ENCODE peak calls at places on chromosomes 1 and 21, in seven cellular contexts. H is GM23338, Q is HCT116, I is GM23248, V is MM.1S, S is PC-9, Z is PC-3. A is an unnamed sample.

GRCh38 chr1:89633745-89634625 is 1.1 kb downstream of the LRRC8C start:
- DNase-seq in Z (peak; percentile 22), H (peak; percentile 56), Q (no peak), S (no peak), I (peak; percentile 57), V (peak; percentile 59), A (peak; percentile 25)

GRCh38 chr21:34595457-34595856 is 19.5 kb downstream of the RCAN1 start:
- DNase-seq in I (no peak), H (no peak), V (no peak), Z (no peak), Q (no peak), S (peak; percentile 78), A (peak; percentile 59)

GRCh38 chr1:229582011-229582694 is 23.6 kb upstream of the ABCB10 start:
- DNase-seq in Q (no peak), S (no peak), H (no peak), Z (no peak), I (peak; percentile 2), V (no peak), A (no peak)

GRCh38 chr1:62209931-62210595 is 15.4 kb downstream of the L1TD1 start:
- DNase-seq in H (no peak), I (peak; percentile 58), Q (no peak), S (peak; percentile 78), Z (peak; percentile 75), V (no peak), A (no peak)

GRCh38 chr1:155177918-155178281 is 4.3 kb downstream of the TRIM46 start:
- DNase-seq in V (no peak), Q (no peak), I (no peak), Z (no peak), H (no peak), S (no peak), A (no peak)

GRCh38 chr1:31354266-31354665 is 18.6 kb downstream of the FABP3 start:
- DNase-seq in H (no peak), Q (no peak), S (no peak), Z (no peak), V (no peak), I (peak; percentile 29), A (no peak)

GRCh38 chr1:215672482-215672881 is 105.4 kb downstream of the KCTD3 start:
- DNase-seq in Z (no peak), V (no peak), H (no peak), S (no peak), Q (no peak), I (peak; percentile 21), A (no peak)

GRCh38 chr1:185096531-185096930 is 51.2 kb downstream of the RNF2 start:
- DNase-seq in Q (no peak), V (no peak), S (no peak), I (peak; percentile 19), H (no peak), Z (peak; percentile 41), A (no peak)

GRCh38 chr1:7448986-7449385 is 322.1 kb upstream of the VAMP3 start:
- DNase-seq in Q (no peak), H (no peak), V (no peak), S (no peak), I (no peak), Z (no peak), A (no peak)

GRCh38 chr1:219041819-219042218 is 131.9 kb upstream of the LYPLAL1 start:
- DNase-seq in S (no peak), Q (no peak), H (no peak), V (no peak), I (no peak), Z (no peak), A (no peak)

GRCh38 chr1:217029311-217030157 is 306.3 kb upstream of the ESRRG start:
- DNase-seq in Z (peak; percentile 99), I (peak; percentile 75), V (no peak), S (peak; percentile 91), Q (no peak), H (no peak), A (peak; percentile 71)

GRCh38 chr1:26848947-26849774 is 13.8 kb upstream of the SFN start:
- DNase-seq in S (peak; percentile 97), Z (peak; percentile 95), Q (peak; percentile 79), I (peak; percentile 98), H (no peak), V (no peak), A (peak; percentile 68)

GRCh38 chr1:234724517-234725176 is 114.7 kb upstream of the IRF2BP2 start:
- DNase-seq in H (no peak), Z (no peak), I (no peak), V (no peak), Q (peak; percentile 12), S (no peak), A (no peak)

GRCh38 chr1:207805841-207806421 is 54.1 kb downstream of the CD46 start:
- DNase-seq in S (no peak), V (peak; percentile 61), H (no peak), Q (no peak), I (peak; percentile 99), Z (peak; percentile 94), A (peak; percentile 55)

GRCh38 chr1:60898413-60898812 is 183.9 kb upstream of the NFIA start:
- DNase-seq in V (no peak), Z (no peak), S (no peak), Q (no peak), H (no peak), I (no peak), A (peak; percentile 39)

GRCh38 chr1:185732941-185733340 is 1.2 kb upstream of the HMCN1 start:
- DNase-seq in Z (no peak), S (no peak), Q (no peak), H (peak; percentile 18), I (no peak), V (no peak), A (no peak)

GRCh38 chr1:29985376-29985945 is 737.9 kb downstream of the MATN1 start:
- DNase-seq in H (no peak), Z (no peak), Q (no peak), I (no peak), S (no peak), V (no peak), A (peak; percentile 46)

GRCh38 chr1:37667023-37667769 is 25.1 kb upstream of the CDCA8 start:
- DNase-seq in Z (no peak), I (peak; percentile 38), H (peak; percentile 43), V (no peak), S (no peak), Q (no peak), A (no peak)

DNA sequence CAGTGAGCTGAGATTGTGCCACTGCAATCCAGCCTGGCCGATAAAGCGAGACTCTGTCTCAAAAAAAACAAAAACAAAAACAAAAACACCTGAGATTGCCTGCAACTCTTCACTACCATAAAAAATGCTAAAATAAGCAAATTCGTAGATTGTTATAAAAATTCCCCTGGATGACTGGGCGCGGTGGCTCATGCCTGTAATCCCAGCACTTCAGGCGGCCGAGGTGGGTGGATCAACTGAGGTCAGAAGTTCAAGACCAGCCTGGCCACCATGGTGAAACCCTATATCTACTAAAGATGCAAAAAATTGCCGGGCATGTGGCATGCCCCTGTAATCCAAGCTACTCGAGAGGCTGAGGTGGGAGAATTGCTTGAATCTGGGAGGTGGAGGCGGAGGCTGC is 10.7 kb downstream of the MED18 start:
- DNase-seq in H (no peak), S (no peak), Z (no peak), V (no peak), I (no peak), Q (no peak), A (no peak)
- H3K9me2 ChIP-seq in H (no peaks in the 10 kb centered on the region), S (no peaks in the 10 kb centered on the region), Z (no peaks in the 10 kb centered on the region), V (no peaks in the 10 kb centered on the region), I (no peaks in the 10 kb centered on the region), Q (no peaks in the 10 kb centered on the region), A (no peaks in the 10 kb centered on the region)

GRCh38 chr1:206117151-206117948 is at the start of gene AVPR1B:
- DNase-seq in I (peak; percentile 68), H (peak; percentile 80), Q (no peak), V (peak; percentile 80), Z (peak; percentile 41), S (no peak), A (peak; percentile 72)
- TF ChIP-seq EZH2 in I (no peak), H (no peak), Q (no peak), V (no peak), Z (peak; percentile 37), S (no peak), A (no peak)

GRCh38 chr1:158821723-158822122 is 9.4 kb upstream of the MNDA start:
- DNase-seq in S (no peak), V (no peak), Z (no peak), H (no peak), Q (no peak), I (no peak), A (no peak)

GRCh38 chr1:158814970-158815369 is 16.2 kb upstream of the MNDA start:
- DNase-seq in Q (no peak), Z (no peak), V (no peak), S (no peak), H (no peak), I (no peak), A (no peak)

GRCh38 chr1:158818991-158819405 is 12.2 kb upstream of the MNDA start:
- DNase-seq in S (no peak), Z (no peak), V (peak; percentile 22), Q (no peak), H (no peak), I (no peak), A (no peak)

GRCh38 chr1:158819461-158820443 is 11.4 kb upstream of the MNDA start:
- DNase-seq in V (peak; percentile 89), S (no peak), Q (no peak), Z (no peak), I (no peak), H (no peak), A (no peak)

DNA sequence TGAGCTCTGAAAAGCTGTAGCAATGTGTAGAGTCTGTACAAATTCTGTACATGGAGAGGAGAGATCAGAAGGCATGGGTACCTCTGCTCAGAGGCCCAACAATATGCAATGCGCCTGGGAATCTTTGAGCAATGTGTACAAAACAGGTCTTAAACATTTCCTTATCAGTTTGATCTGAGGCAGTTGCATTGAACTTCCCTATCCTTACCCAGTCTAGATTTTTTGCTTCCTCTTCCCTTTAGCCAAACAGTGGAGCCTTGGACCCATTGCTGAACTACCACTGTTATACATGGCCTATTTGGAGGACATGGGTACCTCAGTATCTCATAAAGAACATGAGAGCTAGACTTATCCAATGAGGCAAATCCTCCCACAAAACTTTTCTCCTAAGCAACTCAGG is 12.6 kb upstream of the MNDA start:
- DNase-seq in Z (no peak), V (no peak), Q (no peak), H (no peak), I (no peak), S (no peak), A (no peak)
- H2AFZ ChIP-seq in Z (no peak overlapping the region), V (peak overlapping the region; percentile 27), Q (no peak overlapping the region), H (no peak overlapping the region), I (no peak overlapping the region), S (no peak overlapping the region), A (no peak overlapping the region)

DNA sequence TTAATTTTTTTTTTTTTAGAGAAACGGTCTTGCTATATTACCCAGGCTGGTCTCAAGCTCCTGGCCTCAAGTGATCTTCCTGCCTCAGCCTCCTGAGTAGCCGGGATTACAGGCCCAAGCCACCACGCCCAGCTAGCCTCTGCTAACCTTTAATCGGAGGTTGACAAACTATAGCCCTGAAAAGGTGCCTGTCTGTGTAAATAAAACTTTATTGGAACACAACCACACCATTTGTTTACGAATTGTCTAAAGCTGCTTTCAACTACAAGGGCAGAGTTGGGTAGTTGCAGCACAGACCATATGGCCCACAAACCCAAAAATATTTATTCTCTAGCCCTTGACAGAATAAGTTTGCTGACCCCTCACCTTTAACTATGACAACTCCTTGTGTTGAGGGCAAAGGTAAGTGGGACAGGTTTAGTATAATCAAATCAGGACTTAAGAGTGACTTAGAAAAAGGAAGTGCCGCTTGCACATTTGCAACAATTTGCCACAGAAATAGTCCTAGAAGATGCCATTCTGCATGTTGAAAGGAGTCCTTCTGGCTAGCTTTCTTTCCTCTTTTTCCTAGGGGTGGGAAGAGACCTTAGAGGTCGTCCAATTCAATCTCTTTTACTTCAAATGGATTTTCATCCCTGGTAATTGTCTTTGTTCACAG is 16.4 kb downstream of the RGS8 start:
- DNase-seq in H (no peak), I (no peak), Z (no peak), S (no peak), V (no peak), Q (no peak), A (no peak)
- H3K9me2 ChIP-seq in H (no peaks in the 10 kb centered on the region), I (no peaks in the 10 kb centered on the region), Z (no peaks in the 10 kb centered on the region), S (no peaks in the 10 kb centered on the region), V (no peaks in the 10 kb centered on the region), Q (no peaks in the 10 kb centered on the region), A (no peaks in the 10 kb centered on the region)

A was measured in hepatocyte.